ENCODE peak calls at places on chromosomes 5 and 9, in eight cellular contexts. P, J, U, K, Q, Z, G and Y are unnamed samples.

GRCh38 chr9:74277532-74277931 is 219.6 kb upstream of the RORB start:
- DNase-seq in P (no peak), J (no peak), U (no peak), K (no peak), Q (no peak), Z (peak), G (no peak), Y (no peak)

GRCh38 chr5:100623719-100624118 is 88.5 kb downstream of the FAM174A start:
- DNase-seq in P (no peak), J (no peak), U (no peak), K (no peak), Q (no peak), Z (no peak), G (peak), Y (no peak)

GRCh38 chr9:113673726-113674125 is 202.4 kb upstream of the ZNF618 start:
- DNase-seq in P (no peak), J (no peak), U (no peak), K (no peak), Q (no peak), Z (no peak), G (no peak), Y (no peak)

GRCh38 chr5:84197542-84197941 is 187.1 kb downstream of the EDIL3 start:
- DNase-seq in P (no peak), J (no peak), U (no peak), K (no peak), Q (no peak), Z (no peak), G (no peak), Y (no peak)

GRCh38 chr9:18566125-18566524 is 92.2 kb downstream of the ADAMTSL1 start:
- DNase-seq in P (no peak), J (peak), U (no peak), K (no peak), Q (peak), Z (no peak), G (peak), Y (no peak)

GRCh38 chr5:80216753-80217596 is 38.9 kb downstream of the SERINC5 start:
- DNase-seq in P (peak), J (no peak), U (no peak), K (peak), Q (no peak), Z (no peak), G (no peak), Y (no peak)

GRCh38 chr9:134631881-134632280 is 9.7 kb upstream of the COL5A1 start:
- DNase-seq in P (no peak), J (no peak), U (peak), K (no peak), Q (no peak), Z (no peak), G (no peak), Y (no peak)

GRCh38 chr5:145996135-145996534 is 59.8 kb downstream of the SH3RF2 start:
- DNase-seq in P (no peak), J (no peak), U (no peak), K (no peak), Q (no peak), Z (no peak), G (no peak), Y (no peak)

GRCh38 chr9:91419222-91420191 is 4.1 kb downstream of the NFIL3 start:
- DNase-seq in P (peak), J (peak), U (no peak), K (peak), Q (peak), Z (no peak), G (peak), Y (peak)

GRCh38 chr9:86838883-86839497 is 108.3 kb downstream of the GAS1 start:
- DNase-seq in P (no peak), J (no peak), U (peak), K (peak), Q (no peak), Z (no peak), G (no peak), Y (no peak)

GRCh38 chr9:124821247-124821623 is 32.0 kb upstream of the WDR38 start:
- DNase-seq in P (no peak), J (no peak), U (peak), K (no peak), Q (no peak), Z (no peak), G (no peak), Y (no peak)

GRCh38 chr5:74294231-74294705 is 346.3 kb downstream of the ENC1 start:
- DNase-seq in P (no peak), J (no peak), U (no peak), K (peak), Q (no peak), Z (peak), G (no peak), Y (no peak)

GRCh38 chr5:137635521-137635921 is 100.4 kb downstream of the KLHL3 start:
- DNase-seq in P (no peak), J (no peak), U (no peak), K (no peak), Q (no peak), Z (no peak), G (no peak), Y (no peak)

GRCh38 chr5:128869970-128870747 is 95.1 kb upstream of the SLC27A6 start:
- DNase-seq in P (no peak), J (no peak), U (no peak), K (no peak), Q (no peak), Z (no peak), G (no peak), Y (no peak)

GRCh38 chr5:175417384-175417783 is 26.6 kb downstream of the DRD1 start:
- DNase-seq in P (no peak), J (no peak), U (no peak), K (no peak), Q (no peak), Z (no peak), G (no peak), Y (no peak)

GRCh38 chr5:90144625-90145327 is 264.8 kb downstream of the CETN3 start:
- DNase-seq in P (no peak), J (no peak), U (no peak), K (no peak), Q (no peak), Z (no peak), G (peak), Y (no peak)

GRCh38 chr5:78821519-78821918 is 163.6 kb downstream of the ARSB start:
- DNase-seq in P (no peak), J (no peak), U (no peak), K (no peak), Q (no peak), Z (no peak), G (no peak), Y (no peak)

GRCh38 chr5:570886-571285 is 41.3 kb upstream of the CEP72 start:
- DNase-seq in P (no peak), J (no peak), U (peak), K (no peak), Q (no peak), Z (no peak), G (no peak), Y (no peak)

GRCh38 chr5:176740131-176740701 is 70.1 kb upstream of the UNC5A start:
- DNase-seq in P (no peak), J (no peak), U (no peak), K (no peak), Q (no peak), Z (no peak), G (no peak), Y (no peak)

GRCh38 chr5:9851458-9851857 is 221.3 kb upstream of the TAS2R1 start:
- DNase-seq in P (no peak), J (no peak), U (no peak), K (no peak), Q (peak), Z (no peak), G (peak), Y (no peak)

GRCh38 chr9:84031534-84031933 is 50.9 kb downstream of the RMI1 start:
- DNase-seq in P (no peak), J (no peak), U (no peak), K (no peak), Q (no peak), Z (no peak), G (no peak), Y (no peak)

GRCh38 chr5:98786178-98786853 is 12.9 kb downstream of the RGMB start:
- DNase-seq in P (peak), J (no peak), U (no peak), K (no peak), Q (no peak), Z (no peak), G (peak), Y (no peak)

GRCh38 chr9:129648764-129649115 is 6.8 kb upstream of the ASB6 start:
- DNase-seq in P (no peak), J (no peak), U (no peak), K (no peak), Q (no peak), Z (no peak), G (no peak), Y (no peak)

GRCh38 chr9:129648092-129648763 is 6.3 kb upstream of the ASB6 start:
- DNase-seq in P (no peak), J (no peak), U (no peak), K (no peak), Q (no peak), Z (no peak), G (no peak), Y (no peak)

GRCh38 chr9:129650680-129651235 is 8.8 kb upstream of the ASB6 start:
- DNase-seq in P (no peak), J (no peak), U (no peak), K (no peak), Q (no peak), Z (no peak), G (no peak), Y (no peak)

GRCh38 chr9:129647635-129648034 is 5.7 kb upstream of the ASB6 start:
- DNase-seq in P (no peak), J (no peak), U (no peak), K (no peak), Q (no peak), Z (no peak), G (no peak), Y (no peak)

DNA sequence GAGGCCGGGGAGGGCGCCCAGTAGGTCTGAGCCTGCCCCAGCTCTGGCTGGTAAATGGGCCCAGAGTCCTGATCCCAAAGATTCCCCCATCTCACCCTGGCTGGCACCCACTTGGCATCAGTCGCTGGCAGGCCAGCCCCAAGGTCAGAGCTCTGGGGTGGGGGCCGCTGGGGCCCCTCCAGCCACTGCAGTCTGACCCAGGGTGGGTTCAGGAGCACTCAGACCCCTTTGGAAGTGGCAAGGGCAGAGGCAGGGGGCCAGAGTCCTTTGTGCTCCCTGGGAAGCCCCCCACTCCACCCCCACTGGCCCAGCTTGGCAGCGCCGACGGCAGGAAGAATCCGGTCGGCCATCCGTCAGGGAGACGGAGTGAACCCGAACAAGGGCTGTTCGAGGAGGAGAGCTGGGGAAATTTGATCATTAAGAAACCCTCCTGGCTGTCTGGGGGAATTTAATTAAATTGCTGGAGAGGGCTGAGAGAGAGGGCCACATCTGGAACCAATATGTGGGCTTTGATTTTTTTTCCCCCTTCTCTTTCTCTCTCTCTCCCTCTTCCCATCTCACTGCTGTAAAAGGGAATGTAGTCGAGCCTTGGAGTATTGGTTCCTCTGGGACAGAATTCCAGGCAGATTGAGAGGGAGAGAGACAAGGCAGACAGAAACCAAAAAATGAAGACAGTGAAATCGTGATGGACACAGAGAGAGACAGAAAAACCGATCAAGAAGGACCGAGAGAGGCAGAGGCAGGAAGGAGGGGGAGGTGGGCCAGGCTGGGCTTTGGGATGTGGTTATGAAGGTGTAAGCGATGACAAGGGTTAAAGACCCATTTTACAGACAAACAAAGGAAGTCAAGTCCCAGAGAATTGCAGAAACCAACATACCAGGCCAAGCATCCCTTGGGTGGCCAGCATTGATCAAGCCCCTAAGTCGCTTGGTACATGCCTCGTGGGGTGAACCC is 8.1 kb upstream of the ASB6 start:
- DNase-seq in P (no peak), J (no peak), U (no peak), K (no peak), Q (no peak), Z (no peak), G (no peak), Y (no peak)
- H3K4me3 ChIP-seq in P (no peak), J (no peak), U (no peak), K (no peak), Q (no peak), Z (no peak), G (no peak), Y (no peak)

DNA sequence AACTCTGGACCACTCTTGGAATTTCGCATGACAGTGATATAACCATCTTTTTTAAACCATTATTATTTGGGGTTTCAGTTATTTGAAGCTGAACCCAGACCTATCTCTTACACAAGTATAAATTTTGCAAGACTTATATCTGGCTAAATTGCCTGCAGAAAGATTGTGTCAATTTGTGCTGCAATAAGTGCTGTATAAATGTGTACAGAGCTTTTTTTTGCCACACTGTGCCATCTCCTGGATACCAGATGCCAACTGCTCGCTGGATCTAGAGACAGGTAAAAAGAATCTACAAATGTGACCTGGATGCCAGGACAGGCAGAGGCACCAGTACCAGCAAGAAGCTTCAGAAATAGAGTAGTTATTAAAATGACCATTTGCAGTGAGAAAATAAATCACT is 25.9 kb upstream of the TTC39B start:
- DNase-seq in P (no peak), J (no peak), U (no peak), K (no peak), Q (no peak), Z (no peak), G (no peak), Y (no peak)
- TF ChIP-seq CTCF in P (no peak), J (no peak), U (no peak), K (no peak), Q (no peak), Z (no peak), G (no peak), Y (no peak)

GRCh38 chr5:39201160-39201794 is 18.1 kb downstream of the FYB1 start:
- DNase-seq in P (no peak), J (no peak), U (no peak), K (no peak), Q (no peak), Z (no peak), G (no peak), Y (no peak)

GRCh38 chr5:39200081-39200480 is 19.3 kb downstream of the FYB1 start:
- DNase-seq in P (no peak), J (no peak), U (no peak), K (no peak), Q (no peak), Z (no peak), G (no peak), Y (no peak)

GRCh38 chr5:39198080-39198479 is 21.3 kb downstream of the FYB1 start:
- DNase-seq in P (no peak), J (no peak), U (no peak), K (no peak), Q (no peak), Z (no peak), G (no peak), Y (no peak)

GRCh38 chr5:39197556-39197955 is 21.8 kb downstream of the FYB1 start:
- DNase-seq in P (no peak), J (no peak), U (no peak), K (no peak), Q (no peak), Z (no peak), G (no peak), Y (no peak)

DNA sequence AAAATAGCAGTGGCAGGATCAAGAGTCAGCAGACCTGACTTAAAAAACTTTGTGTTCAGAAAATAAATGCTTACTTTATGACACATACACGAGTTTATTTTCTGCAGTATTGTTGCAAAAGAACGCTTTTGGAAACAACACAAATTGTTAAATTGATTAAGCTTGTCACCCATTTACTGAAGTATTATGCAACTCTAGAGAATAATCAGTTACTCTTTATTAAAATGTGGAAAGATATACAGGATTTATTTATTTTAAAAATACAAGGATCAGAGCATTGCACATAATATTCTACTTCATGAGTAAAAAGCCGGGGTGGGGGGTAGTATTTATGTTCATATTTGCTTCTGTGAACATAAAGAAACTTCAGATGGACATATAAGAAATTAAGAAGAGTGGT is 20.0 kb downstream of the FYB1 start:
- DNase-seq in P (no peak), J (no peak), U (no peak), K (no peak), Q (no peak), Z (no peak), G (no peak), Y (no peak)
- H3K4me3 ChIP-seq in P (no peak), J (no peak), U (no peak), K (no peak), Q (no peak), Z (no peak), G (no peak), Y (no peak)

GRCh38 chr9:2991292-2991691 is 147.4 kb upstream of the PUM3 start:
- DNase-seq in P (no peak), J (no peak), U (no peak), K (no peak), Q (no peak), Z (no peak), G (no peak), Y (no peak)
- TF ChIP-seq CTCF in P (no peak), J (no peak), U (no peak), K (no peak), Q (peak), Z (no peak), G (no peak), Y (peak)

DNA sequence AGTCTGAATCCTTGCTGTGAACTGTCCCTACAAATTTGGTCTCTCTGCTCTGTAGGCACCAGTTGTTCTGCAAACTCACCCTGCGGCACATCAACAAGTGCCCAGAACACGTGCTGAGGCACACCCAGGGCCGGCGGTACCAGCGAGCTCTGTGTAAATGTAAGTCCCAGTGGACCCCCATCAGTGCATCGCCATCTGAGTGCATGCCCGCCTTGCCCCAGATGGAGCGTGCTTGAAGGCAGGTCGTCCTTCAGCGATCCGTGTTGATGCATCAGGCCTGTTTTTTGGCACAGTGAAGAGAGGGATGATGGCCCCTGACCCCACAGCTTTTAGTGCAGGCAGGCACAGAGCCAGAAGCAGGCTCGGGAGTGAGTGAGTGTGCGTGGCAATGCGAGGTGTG is 1.3 kb downstream of the SURF2 start:
- DNase-seq in P (no peak), J (no peak), U (no peak), K (no peak), Q (no peak), Z (no peak), G (no peak), Y (no peak)
- H3K4me3 ChIP-seq in P (no peak), J (peak), U (peak), K (no peak), Q (no peak), Z (no peak), G (peak), Y (peak)

DNA sequence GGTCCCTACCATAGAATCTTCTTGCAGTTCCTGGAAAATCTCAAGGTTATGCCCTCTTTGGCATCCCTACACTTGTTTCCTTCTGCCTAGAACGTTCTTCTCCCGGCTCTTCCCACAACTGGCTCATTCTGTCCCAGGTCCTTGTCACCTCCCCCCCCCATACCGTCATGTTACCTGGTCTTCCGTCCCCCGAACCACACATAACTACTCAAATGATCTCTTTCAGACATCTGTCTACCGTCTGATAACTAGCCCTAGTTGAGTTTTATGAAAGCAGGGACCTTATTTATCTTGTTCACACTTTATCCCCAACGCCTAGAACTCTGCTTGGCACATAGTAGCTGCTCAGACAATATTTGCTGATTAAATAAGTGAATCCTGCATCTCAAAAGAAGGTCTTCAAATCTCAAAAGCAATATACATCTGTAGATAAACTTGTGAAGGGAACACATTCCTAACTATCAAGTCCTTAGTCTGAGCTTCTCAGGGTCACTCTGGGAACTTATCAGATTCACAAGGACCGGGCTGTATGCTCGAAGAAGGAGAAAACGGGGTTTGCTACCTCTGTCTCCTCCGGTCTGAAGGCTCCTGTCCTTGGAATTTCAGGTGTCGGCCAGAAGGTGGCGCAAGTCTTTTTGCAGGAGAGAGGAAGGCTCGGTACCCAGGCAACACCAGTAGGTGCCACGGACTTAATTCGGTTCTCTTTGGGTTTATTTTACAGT is 30.0 kb downstream of the LCP2 start:
- DNase-seq in P (peak), J (peak), U (no peak), K (peak), Q (no peak), Z (peak), G (peak), Y (peak)
- TF ChIP-seq CTCF in P (peak), J (peak), U (peak), K (peak), Q (peak), Z (peak), G (peak), Y (peak)

GRCh38 chr9:136363106-136363605 is 388 bp downstream of the DNLZ start:
- DNase-seq in P (peak), J (peak), U (peak), K (peak), Q (peak), Z (peak), G (peak), Y (peak)
- H3K4me3 ChIP-seq in P (peak), J (peak), U (no peak), K (peak), Q (peak), Z (peak), G (peak), Y (peak)